ENCODE peak calls at places on chromosome 18, in four cellular contexts. One of them, this sample, is unnamed.

GRCh38 chr18:37429768-37430167 is 135.8 kb downstream of the CELF4 start:
- DNase-seq in A673: no peak
- DNase-seq in progenitor cell of endocrine pancreas: no peak
- DNase-seq in coronary artery: no peak
- DNase-seq in this sample: no peak

GRCh38 chr18:70709720-70710119 is 420.9 kb downstream of the SOCS6 start:
- DNase-seq in progenitor cell of endocrine pancreas: no peak
- DNase-seq in coronary artery: no peak
- DNase-seq in A673: no peak
- DNase-seq in this sample: no peak

GRCh38 chr18:54148678-54149077 is 75.8 kb downstream of the MBD2 start:
- DNase-seq in progenitor cell of endocrine pancreas: no peak
- DNase-seq in A673: no peak
- DNase-seq in coronary artery: no peak
- DNase-seq in this sample: no peak

GRCh38 chr18:5440297-5440696 is 103.5 kb downstream of the EPB41L3 start:
- DNase-seq in coronary artery: no peak
- DNase-seq in progenitor cell of endocrine pancreas: no peak
- DNase-seq in A673: peak
- DNase-seq in this sample: no peak

GRCh38 chr18:55509631-55510372 is 78.2 kb downstream of the TCF4 start:
- DNase-seq in A673: peak
- DNase-seq in progenitor cell of endocrine pancreas: no peak
- DNase-seq in coronary artery: no peak
- DNase-seq in this sample: no peak

GRCh38 chr18:70025580-70025979 is 77.9 kb upstream of the CD226 start:
- DNase-seq in A673: no peak
- DNase-seq in coronary artery: no peak
- DNase-seq in progenitor cell of endocrine pancreas: no peak
- DNase-seq in this sample: no peak

GRCh38 chr18:55245200-55245599 is 285.9 kb upstream of the CCDC68 start:
- DNase-seq in progenitor cell of endocrine pancreas: no peak
- DNase-seq in A673: no peak
- DNase-seq in coronary artery: no peak
- DNase-seq in this sample: no peak

GRCh38 chr18:30175621-30176225 is 866.8 kb downstream of the DSC3 start:
- DNase-seq in A673: no peak
- DNase-seq in progenitor cell of endocrine pancreas: no peak
- DNase-seq in coronary artery: no peak
- DNase-seq in this sample: no peak

GRCh38 chr18:22847392-22847791 is 85.7 kb upstream of the RBBP8 start:
- DNase-seq in A673: peak
- DNase-seq in progenitor cell of endocrine pancreas: no peak
- DNase-seq in coronary artery: no peak
- DNase-seq in this sample: no peak

GRCh38 chr18:74849316-74849715 is 251.6 kb downstream of the ZNF407 start:
- DNase-seq in A673: no peak
- DNase-seq in coronary artery: no peak
- DNase-seq in progenitor cell of endocrine pancreas: no peak
- DNase-seq in this sample: no peak

GRCh38 chr18:8499810-8500663 is 109.2 kb upstream of the RAB12 start:
- DNase-seq in coronary artery: peak
- DNase-seq in progenitor cell of endocrine pancreas: no peak
- DNase-seq in A673: no peak
- DNase-seq in this sample: no peak

GRCh38 chr18:8657873-8658521 is 47.4 kb upstream of the MTCL1 start:
- DNase-seq in progenitor cell of endocrine pancreas: no peak
- DNase-seq in coronary artery: no peak
- DNase-seq in A673: no peak
- DNase-seq in this sample: peak

GRCh38 chr18:21004721-21005120 is 106.9 kb downstream of the ROCK1 start:
- DNase-seq in progenitor cell of endocrine pancreas: no peak
- DNase-seq in coronary artery: no peak
- DNase-seq in A673: peak
- DNase-seq in this sample: no peak

GRCh38 chr18:27728659-27729058 is 448.3 kb downstream of the CDH2 start:
- DNase-seq in A673: no peak
- DNase-seq in coronary artery: no peak
- DNase-seq in progenitor cell of endocrine pancreas: no peak
- DNase-seq in this sample: no peak

GRCh38 chr18:5584751-5585417 is 41.1 kb upstream of the EPB41L3 start:
- DNase-seq in A673: peak
- DNase-seq in progenitor cell of endocrine pancreas: no peak
- DNase-seq in coronary artery: no peak
- DNase-seq in this sample: no peak

GRCh38 chr18:79873449-79874110 is 75.8 kb downstream of the KCNG2 start:
- DNase-seq in progenitor cell of endocrine pancreas: no peak
- DNase-seq in coronary artery: peak
- DNase-seq in A673: no peak
- DNase-seq in this sample: no peak

GRCh38 chr18:57436965-57437333 is 1.8 kb downstream of the ONECUT2 start:
- DNase-seq in progenitor cell of endocrine pancreas: no peak
- DNase-seq in coronary artery: no peak
- DNase-seq in A673: no peak
- DNase-seq in this sample: no peak

GRCh38 chr18:49531678-49532153 is 30.1 kb upstream of the LIPG start:
- DNase-seq in A673: no peak
- DNase-seq in coronary artery: no peak
- DNase-seq in progenitor cell of endocrine pancreas: no peak
- DNase-seq in this sample: no peak

GRCh38 chr18:10927980-10928605 is 221.3 kb downstream of the PIEZO2 start:
- DNase-seq in progenitor cell of endocrine pancreas: no peak
- DNase-seq in A673: no peak
- DNase-seq in coronary artery: no peak
- DNase-seq in this sample: no peak

GRCh38 chr18:2963048-2963447 is 49.9 kb downstream of the LPIN2 start:
- DNase-seq in progenitor cell of endocrine pancreas: no peak
- DNase-seq in coronary artery: no peak
- DNase-seq in A673: no peak
- DNase-seq in this sample: no peak

GRCh38 chr18:47175283-47175894 is 775 bp downstream of the IER3IP1 start:
- DNase-seq in progenitor cell of endocrine pancreas: no peak
- DNase-seq in A673: no peak
- DNase-seq in coronary artery: no peak
- DNase-seq in this sample: peak

GRCh38 chr18:58473071-58473470 is 155.8 kb downstream of the ALPK2 start:
- DNase-seq in A673: no peak
- DNase-seq in progenitor cell of endocrine pancreas: no peak
- DNase-seq in coronary artery: no peak
- DNase-seq in this sample: no peak

GRCh38 chr18:56003009-56003408 is 415.0 kb upstream of the TCF4 start:
- DNase-seq in coronary artery: no peak
- DNase-seq in progenitor cell of endocrine pancreas: no peak
- DNase-seq in A673: no peak
- DNase-seq in this sample: no peak

DNA sequence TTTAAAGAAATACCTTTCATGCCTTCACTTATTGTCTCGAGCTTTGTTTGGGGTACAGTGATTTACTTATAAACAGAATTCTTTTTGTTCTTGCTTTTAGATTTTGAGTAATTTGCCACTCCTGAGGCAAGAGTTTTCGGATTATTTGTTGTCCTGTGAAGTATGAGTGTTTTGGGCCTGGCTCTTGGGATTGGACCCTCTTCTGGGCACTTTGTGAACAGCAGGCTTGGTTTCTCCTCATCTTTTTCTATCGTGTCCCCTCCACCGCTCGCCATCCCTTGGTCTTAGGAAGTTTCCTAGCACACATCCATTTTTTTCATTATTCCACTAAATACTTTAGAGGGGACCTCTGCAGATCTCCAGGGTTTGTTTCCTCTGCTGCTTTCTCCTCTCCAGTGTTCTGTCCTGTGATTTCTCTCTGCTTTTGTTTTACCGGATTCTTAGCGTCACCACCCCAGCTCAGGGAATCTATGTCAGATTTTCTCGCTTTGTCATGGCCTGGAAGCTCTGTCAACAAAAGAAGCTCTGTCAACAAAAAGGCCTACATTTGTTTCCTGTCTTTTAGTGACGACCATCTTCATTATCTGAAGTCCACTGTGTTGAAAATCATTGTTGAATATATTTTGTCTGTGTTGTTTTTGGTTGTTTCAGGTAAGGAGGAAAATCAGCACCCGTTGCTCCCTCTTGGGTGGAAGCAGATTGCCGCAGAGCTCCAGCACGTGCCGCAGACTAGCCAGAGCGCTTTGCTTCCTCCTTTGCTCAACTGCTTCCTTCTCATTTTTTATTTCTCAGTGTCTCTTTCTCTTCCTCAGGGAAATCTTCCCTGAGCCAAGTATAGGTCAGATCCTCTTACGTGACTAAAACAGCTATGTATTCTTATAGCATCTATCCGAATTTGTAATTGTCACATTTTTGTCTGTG is 27.8 kb downstream of the ANKRD62 start:
- DNase-seq in progenitor cell of endocrine pancreas: peak
- DNase-seq in coronary artery: no peak
- DNase-seq in A673: peak
- DNase-seq in this sample: peak
- TF ChIP-seq CTCF in progenitor cell of endocrine pancreas: peak
- TF ChIP-seq CTCF in coronary artery: no peak
- TF ChIP-seq CTCF in A673: peak
- TF ChIP-seq CTCF in this sample: peak

GRCh38 chr18:50711401-50711800 is 108.4 kb downstream of the MRO start:
- DNase-seq in coronary artery: no peak
- DNase-seq in progenitor cell of endocrine pancreas: no peak
- DNase-seq in A673: no peak
- DNase-seq in this sample: peak

GRCh38 chr18:50704541-50704940 is 115.3 kb downstream of the MRO start:
- DNase-seq in coronary artery: no peak
- DNase-seq in progenitor cell of endocrine pancreas: no peak
- DNase-seq in A673: no peak
- DNase-seq in this sample: no peak

GRCh38 chr18:50706199-50706598 is 113.6 kb downstream of the MRO start:
- DNase-seq in progenitor cell of endocrine pancreas: no peak
- DNase-seq in coronary artery: no peak
- DNase-seq in A673: no peak
- DNase-seq in this sample: no peak

GRCh38 chr18:50707841-50708240 is 112.0 kb downstream of the MRO start:
- DNase-seq in A673: no peak
- DNase-seq in coronary artery: no peak
- DNase-seq in progenitor cell of endocrine pancreas: no peak
- DNase-seq in this sample: no peak

GRCh38 chr18:50709215-50709614 is 110.6 kb downstream of the MRO start:
- DNase-seq in A673: no peak
- DNase-seq in coronary artery: no peak
- DNase-seq in progenitor cell of endocrine pancreas: no peak
- DNase-seq in this sample: peak
- TF ChIP-seq CTCF in A673: no peak
- TF ChIP-seq CTCF in coronary artery: no peak
- TF ChIP-seq CTCF in progenitor cell of endocrine pancreas: peak
- TF ChIP-seq CTCF in this sample: no peak

DNA sequence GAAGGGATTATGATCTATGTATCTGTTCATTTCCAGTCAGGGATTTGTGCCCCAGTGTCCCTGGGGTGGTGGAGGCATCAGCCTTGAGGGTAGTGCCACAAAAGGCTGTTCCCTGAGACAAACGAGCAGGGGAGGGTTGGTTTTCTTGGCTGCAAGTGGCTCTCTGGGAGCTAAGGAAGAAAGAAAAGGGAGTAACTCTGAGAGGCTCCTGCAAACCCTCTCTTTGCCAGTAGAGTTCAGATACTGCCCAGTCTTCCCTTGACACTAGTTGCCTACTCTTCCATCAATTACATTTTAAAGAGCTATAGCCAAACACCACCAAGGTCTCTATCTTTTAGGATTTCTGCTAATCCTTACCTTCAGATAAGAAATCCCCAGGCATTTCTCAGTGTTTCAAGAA is 18.5 kb upstream of the KCTD1 start:
- DNase-seq in coronary artery: no peak
- DNase-seq in A673: no peak
- DNase-seq in progenitor cell of endocrine pancreas: no peak
- DNase-seq in this sample: no peak
- TF ChIP-seq CTCF in coronary artery: no peak
- TF ChIP-seq CTCF in A673: no peak
- TF ChIP-seq CTCF in progenitor cell of endocrine pancreas: no peak
- TF ChIP-seq CTCF in this sample: no peak

GRCh38 chr18:31497711-31498449 is at the start of gene DSG2:
- DNase-seq in coronary artery: no peak
- DNase-seq in progenitor cell of endocrine pancreas: peak
- DNase-seq in A673: peak
- DNase-seq in this sample: peak

GRCh38 chr18:31500161-31500688 is 2.2 kb downstream of the DSG2 start:
- DNase-seq in progenitor cell of endocrine pancreas: no peak
- DNase-seq in coronary artery: no peak
- DNase-seq in A673: no peak
- DNase-seq in this sample: no peak

GRCh38 chr18:31497404-31497710 is 620 bp upstream of the DSG2 start:
- DNase-seq in A673: no peak
- DNase-seq in coronary artery: no peak
- DNase-seq in progenitor cell of endocrine pancreas: no peak
- DNase-seq in this sample: no peak

GRCh38 chr18:31499157-31499524 is 1.2 kb downstream of the DSG2 start:
- DNase-seq in progenitor cell of endocrine pancreas: no peak
- DNase-seq in coronary artery: no peak
- DNase-seq in A673: no peak
- DNase-seq in this sample: no peak

DNA sequence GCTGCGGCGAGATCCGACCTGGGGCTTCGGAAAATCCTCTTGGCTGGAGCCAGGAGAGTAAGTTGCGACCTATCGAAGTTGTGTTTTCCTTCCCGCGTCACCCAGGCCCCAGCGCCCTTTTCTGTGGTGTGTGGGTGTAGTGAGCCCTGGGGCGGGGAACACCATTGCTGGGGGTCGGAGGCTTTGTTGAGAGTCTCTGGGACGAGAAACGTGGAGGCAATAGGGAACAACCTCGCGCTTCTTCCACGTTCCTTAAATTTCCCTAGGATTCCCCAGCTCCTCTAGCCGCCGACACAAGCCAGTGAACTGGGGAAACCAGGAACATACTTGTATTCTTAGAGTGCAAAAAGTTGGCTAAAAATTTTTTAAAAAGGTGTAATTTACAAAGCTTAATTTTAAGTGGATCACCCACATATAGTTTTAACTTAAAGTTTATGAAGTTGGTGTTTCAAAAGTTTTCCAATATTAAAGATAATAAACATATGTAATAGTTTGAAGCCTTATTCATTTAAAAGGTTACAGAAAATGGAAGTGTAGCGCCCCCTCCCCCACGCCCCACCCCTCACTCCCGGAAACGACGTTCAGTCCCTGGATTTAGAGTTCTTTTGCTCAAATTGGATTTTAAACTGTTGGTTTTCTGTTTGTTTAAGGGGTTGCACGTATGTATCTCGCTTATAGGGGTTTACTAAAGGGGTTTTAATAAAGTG is 626 bp downstream of the DSG2 start:
- DNase-seq in coronary artery: no peak
- DNase-seq in A673: no peak
- DNase-seq in progenitor cell of endocrine pancreas: no peak
- DNase-seq in this sample: no peak
- TF ChIP-seq CTCF in coronary artery: no peak
- TF ChIP-seq CTCF in A673: no peak
- TF ChIP-seq CTCF in progenitor cell of endocrine pancreas: no peak
- TF ChIP-seq CTCF in this sample: no peak

GRCh38 chr18:64037812-64038414 is 68.0 kb downstream of the SERPINB8 start:
- DNase-seq in progenitor cell of endocrine pancreas: no peak
- DNase-seq in coronary artery: no peak
- DNase-seq in A673: peak
- DNase-seq in this sample: no peak
- TF ChIP-seq CTCF in progenitor cell of endocrine pancreas: peak
- TF ChIP-seq CTCF in coronary artery: no peak
- TF ChIP-seq CTCF in A673: peak
- TF ChIP-seq CTCF in this sample: peak

This sample was measured in glutamatergic neuron.